ENCODE peak calls at places on chromosomes 7 and 10, in six cellular contexts. Q, S, E, X, O and P are unnamed samples.

GRCh38 chr10:23493711-23494110 is 54.8 kb downstream of the OTUD1 start:
- DNase-seq in Q (no peak), O (no peak), E (no peak), S (no peak), X (no peak), P (no peak)

GRCh38 chr7:4931932-4932331 is 27.1 kb downstream of the MMD2 start:
- DNase-seq in E (no peak), Q (no peak), S (peak), O (no peak), X (peak), P (no peak)

GRCh38 chr7:107592361-107593024 is 12.4 kb downstream of the BCAP29 start:
- DNase-seq in Q (no peak), O (no peak), E (no peak), X (no peak), S (no peak), P (no peak)

GRCh38 chr7:75617634-75618234 is 121.0 kb downstream of the HIP1 start:
- DNase-seq in S (peak), Q (peak), X (peak), E (no peak), O (peak), P (peak)

GRCh38 chr7:70133291-70133690 is 535.0 kb downstream of the AUTS2 start:
- DNase-seq in O (no peak), X (no peak), S (no peak), Q (no peak), E (no peak), P (no peak)

GRCh38 chr10:13788701-13789447 is 202.1 kb downstream of the PRPF18 start:
- DNase-seq in E (no peak), O (peak), S (peak), Q (no peak), X (peak), P (peak)

GRCh38 chr10:78215645-78216044 is 182.0 kb downstream of the RPS24 start:
- DNase-seq in E (no peak), Q (no peak), S (peak), X (no peak), O (peak), P (peak)

GRCh38 chr7:102320181-102320580 is 33.5 kb downstream of the SH2B2 start:
- DNase-seq in S (no peak), X (no peak), E (peak), Q (no peak), O (no peak), P (no peak)

GRCh38 chr7:156039971-156040677 is 227.9 kb upstream of the SHH start:
- DNase-seq in O (no peak), Q (no peak), E (no peak), S (no peak), X (no peak), P (no peak)

GRCh38 chr7:135773451-135773850 is 24.8 kb upstream of the FAM180A start:
- DNase-seq in Q (no peak), S (no peak), O (no peak), X (no peak), E (no peak), P (peak)

GRCh38 chr7:108097703-108098102 is 32.5 kb downstream of the LAMB4 start:
- DNase-seq in O (no peak), Q (no peak), X (peak), S (peak), E (peak), P (peak)